ENCODE peak calls at places on chromosome 9, in five cellular contexts. M is endothelial cell of umbilical vein, U is HCT116, P is neural progenitor cell, W is fibroblast of lung. J is an unnamed sample. For H3K4me1 and H3K79me2, the result is how much of the 10 kb centered on the place peaks cover.

GRCh38 chr9:37174247-37174646 is 53.9 kb downstream of the ZCCHC7 start:
- DNase-seq in M (peak), U (no peak), P (no peak), W (peak), J (no peak)

GRCh38 chr9:136295537-136296433 is 8.1 kb downstream of the CCDC187 start:
- DNase-seq in M (no peak), U (no peak), P (no peak), W (no peak), J (no peak)

GRCh38 chr9:86809151-86809550 is 138.2 kb downstream of the GAS1 start:
- DNase-seq in M (no peak), U (no peak), P (no peak), W (no peak), J (no peak)

GRCh38 chr9:101791938-101792337 is 53.5 kb upstream of the GRIN3A start:
- DNase-seq in M (no peak), U (peak), P (peak), W (peak), J (peak)

GRCh38 chr9:33843312-33843950 is 26.5 kb downstream of the UBE2R2 start:
- DNase-seq in M (no peak), U (no peak), P (no peak), W (no peak), J (no peak)

GRCh38 chr9:75017378-75017777 is 10.7 kb downstream of the CARNMT1 start:
- DNase-seq in M (no peak), U (no peak), P (no peak), W (no peak), J (no peak)

GRCh38 chr9:68643901-68644809 is 60.9 kb upstream of the PIP5K1B start:
- DNase-seq in M (no peak), U (no peak), P (peak), W (no peak), J (peak)

GRCh38 chr9:91126761-91127420 is 234.8 kb downstream of the AUH start:
- DNase-seq in M (no peak), U (no peak), P (no peak), W (peak), J (no peak)

GRCh38 chr9:130034570-130034969 is 8.4 kb downstream of the FNBP1 start:
- DNase-seq in M (peak), U (no peak), P (no peak), W (peak), J (no peak)

GRCh38 chr9:94945191-94946144 is 219.0 kb downstream of the AOPEP start:
- DNase-seq in M (peak), U (no peak), P (no peak), W (peak), J (no peak)

GRCh38 chr9:105157178-105157583 is 87.3 kb upstream of the SLC44A1 start:
- DNase-seq in M (peak), U (peak), P (peak), W (peak), J (peak)

GRCh38 chr9:106860731-106861584 is 2.0 kb upstream of the ZNF462 start:
- DNase-seq in M (peak), U (no peak), P (peak), W (peak), J (no peak)

GRCh38 chr9:69857131-69857530 is 36.5 kb downstream of the CFAP95 start:
- DNase-seq in M (peak), U (no peak), P (no peak), W (peak), J (no peak)

DNA sequence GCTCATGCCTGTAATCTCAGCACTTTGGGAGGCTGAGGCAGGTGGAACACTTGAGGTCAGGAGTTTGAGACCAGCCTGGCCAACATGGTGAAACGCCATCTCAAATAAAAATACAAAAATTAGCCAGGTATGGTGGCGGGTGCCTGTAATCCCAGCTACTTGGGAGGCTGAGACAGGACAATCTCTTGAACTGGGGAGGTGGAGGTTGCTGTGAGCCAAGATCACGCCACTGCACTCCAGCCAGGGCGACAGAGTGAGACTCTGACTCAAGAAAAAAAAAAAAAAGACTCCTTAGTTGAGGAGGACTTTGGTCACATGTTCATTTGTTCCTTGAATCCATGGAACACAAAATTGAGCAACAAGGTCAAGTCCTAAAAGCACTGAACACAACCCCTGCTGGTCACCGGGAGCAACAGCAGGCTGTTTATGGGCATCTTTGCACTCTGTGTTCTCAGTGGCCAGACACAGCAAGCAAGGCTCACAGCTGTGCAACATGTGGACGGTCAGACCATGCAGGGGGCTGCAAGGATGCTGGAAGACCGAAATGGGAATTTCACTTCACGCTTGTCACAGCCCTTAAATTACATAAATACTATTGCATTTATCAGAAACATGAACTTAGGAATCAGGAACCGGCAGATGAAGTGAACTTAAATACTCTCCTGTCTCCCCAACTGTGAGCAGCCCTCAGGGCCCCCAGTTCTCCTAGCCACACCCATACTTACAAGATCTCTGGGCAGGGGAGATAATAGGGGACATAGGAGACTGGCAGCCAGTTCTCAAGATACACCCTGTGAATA is 2.8 kb downstream of the GBGT1 start:
- DNase-seq in M (peak), U (peak), P (peak), W (peak), J (peak)
- H3K4me1 ChIP-seq in M (under half), U (under half), P (under half), W (under half), J (under half)

GRCh38 chr9:125428060-125428481 is 166.4 kb downstream of the GAPVD1 start:
- DNase-seq in M (no peak), U (peak), P (no peak), W (no peak), J (peak)
- TF ChIP-seq CTCF in M (peak), U (peak), P (peak), W (peak), J (peak)

GRCh38 chr9:4814913-4815312 is 22.2 kb downstream of the RCL1 start:
- DNase-seq in M (peak), U (no peak), P (no peak), W (no peak), J (peak)
- H3K79me2 ChIP-seq in M (under half), U (half or more), P (half or more), W (under half), J (half or more)

DNA sequence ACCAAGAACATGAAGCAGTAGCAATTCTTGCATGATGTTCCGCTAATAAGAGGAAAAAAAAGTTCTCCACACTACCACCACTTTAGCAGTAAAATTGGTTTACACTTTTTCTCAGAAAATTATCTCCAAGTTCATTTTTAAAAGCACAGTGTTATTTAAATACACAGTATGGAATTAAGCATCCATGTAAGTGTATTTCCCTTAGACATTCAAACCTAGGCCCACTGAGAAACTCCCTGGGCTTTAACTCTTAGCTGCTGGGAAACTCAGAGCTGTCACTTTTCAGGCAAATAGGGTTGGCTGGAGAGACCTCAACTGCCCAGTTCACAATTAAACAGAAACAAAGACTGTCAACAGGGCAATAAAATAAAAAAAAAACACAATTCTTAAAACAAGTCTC is 2.7 kb downstream of the GNAQ start:
- DNase-seq in M (peak), U (no peak), P (no peak), W (no peak), J (no peak)
- H3K4me1 ChIP-seq in M (half or more), U (under half), P (under half), W (under half), J (under half)

DNA sequence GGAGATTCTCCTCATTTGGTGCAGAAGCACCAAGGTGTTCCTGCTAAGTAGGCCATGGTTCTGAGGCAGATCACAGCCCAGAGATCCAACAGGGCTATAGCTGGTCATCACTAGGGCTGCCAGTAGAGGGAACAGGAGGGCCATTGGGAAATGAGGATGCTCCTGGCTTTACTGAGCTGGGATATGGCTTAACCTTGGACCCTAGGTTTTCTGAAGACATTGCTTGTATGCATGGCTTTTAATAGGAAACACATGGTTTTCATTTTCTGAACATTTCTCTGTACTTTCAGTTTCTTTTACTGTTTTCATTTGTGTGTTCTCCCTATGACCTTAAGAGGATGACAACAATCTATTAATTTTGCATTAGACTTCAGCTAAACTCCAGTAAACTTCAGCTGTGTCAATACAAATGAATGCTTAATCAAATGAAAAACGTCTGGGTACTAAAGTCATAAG is at the start of gene IFNW1:
- DNase-seq in M (no peak), U (no peak), P (no peak), W (no peak), J (no peak)
- TF ChIP-seq CTCF in M (no peak), U (no peak), P (peak), W (peak), J (no peak)

GRCh38 chr9:116342941-116343340 is 189.3 kb downstream of the PAPPA start:
- DNase-seq in M (no peak), U (no peak), P (no peak), W (no peak), J (no peak)
- H3K79me2 ChIP-seq in M (under half), U (under half), P (under half), W (under half), J (under half)

GRCh38 chr9:121738969-121739368 is 87.5 kb downstream of the DAB2IP start:
- DNase-seq in M (no peak), U (no peak), P (no peak), W (peak), J (no peak)

GRCh38 chr9:121742923-121743322 is 91.5 kb downstream of the DAB2IP start:
- DNase-seq in M (no peak), U (no peak), P (no peak), W (no peak), J (no peak)

GRCh38 chr9:121739971-121740370 is 88.5 kb downstream of the DAB2IP start:
- DNase-seq in M (no peak), U (no peak), P (no peak), W (no peak), J (no peak)

GRCh38 chr9:121743441-121744001 is 92.1 kb downstream of the DAB2IP start:
- DNase-seq in M (peak), U (peak), P (peak), W (peak), J (no peak)

GRCh38 chr9:121741198-121741918 is 89.9 kb downstream of the DAB2IP start:
- DNase-seq in M (peak), U (no peak), P (peak), W (no peak), J (no peak)
- H3K4me1 ChIP-seq in M (under half), U (under half), P (half or more), W (under half), J (half or more)

GRCh38 chr9:114272739-114273431 is 50.0 kb upstream of the ORM1 start:
- DNase-seq in M (no peak), U (no peak), P (no peak), W (no peak), J (no peak)

GRCh38 chr9:114274217-114274616 is 48.7 kb upstream of the ORM1 start:
- DNase-seq in M (no peak), U (no peak), P (no peak), W (no peak), J (no peak)

GRCh38 chr9:114270120-114270975 is 52.5 kb upstream of the ORM1 start:
- DNase-seq in M (no peak), U (no peak), P (no peak), W (no peak), J (no peak)

GRCh38 chr9:114273461-114273881 is 49.4 kb upstream of the ORM1 start:
- DNase-seq in M (no peak), U (no peak), P (no peak), W (no peak), J (no peak)

DNA sequence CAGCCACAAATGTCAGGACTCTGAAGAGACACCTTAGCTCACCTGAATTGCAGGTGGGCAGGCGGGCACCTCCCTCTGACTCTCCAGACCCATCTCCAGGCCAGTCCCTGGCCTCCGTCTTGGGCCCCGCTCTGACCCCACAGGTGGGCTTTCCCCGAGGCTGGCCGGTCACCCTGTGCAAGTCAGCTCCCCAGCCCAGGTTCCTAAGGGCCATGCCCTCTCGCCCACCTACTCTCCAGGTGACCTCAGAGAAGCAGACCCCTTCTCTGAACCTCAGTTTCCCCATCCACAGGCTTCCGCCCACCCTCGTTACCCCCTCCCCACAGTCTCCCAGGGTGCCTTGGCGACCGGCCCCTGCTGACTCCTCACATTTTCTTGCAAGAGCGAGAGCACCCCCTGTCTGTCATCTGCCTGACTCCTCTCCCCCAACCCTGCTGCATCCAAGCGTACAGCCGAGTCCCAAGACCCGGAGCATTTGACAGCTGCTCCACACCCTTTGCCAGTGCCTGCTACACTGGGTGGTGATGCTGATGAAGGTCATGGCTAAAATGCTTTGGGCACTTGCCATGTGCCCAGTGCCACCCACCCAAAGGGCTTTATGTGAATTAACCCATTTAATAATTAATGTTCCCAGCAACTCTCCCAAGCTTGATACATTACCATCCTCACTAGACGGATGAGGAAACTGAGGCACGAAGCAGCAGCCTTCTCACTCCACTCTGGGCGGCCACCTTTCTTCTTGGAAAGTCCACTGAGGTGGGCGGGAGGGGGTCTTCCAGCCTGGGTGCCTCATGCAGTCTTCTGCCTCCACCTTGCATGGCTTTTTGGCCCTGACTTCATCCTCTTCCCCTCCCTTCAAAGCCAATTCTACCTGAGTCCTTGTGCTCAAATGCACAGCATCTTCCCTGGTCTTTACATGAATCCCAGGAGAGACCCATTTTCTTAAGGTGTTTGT is 51.1 kb upstream of the ORM1 start:
- DNase-seq in M (peak), U (peak), P (peak), W (peak), J (peak)
- TF ChIP-seq CTCF in M (peak), U (peak), P (peak), W (peak), J (peak)